ENCODE peak calls at places on chromosomes 12 and 14, in eight cellular contexts. One of them, this sample, is unnamed.

GRCh38 chr12:91007531-91008290 is 2.9 kb upstream of the EPYC start:
- DNase-seq in pulmonary artery endothelial cell: no peak
- DNase-seq in stimulated activated CD4-positive, alpha-beta T cell treated with anti-CD3 and anti-CD28 coated beads, Interleukin-15, amount 100 ng/mL, for 24 hours: no peak
- DNase-seq in HuH-7: no peak
- DNase-seq in posterior cingulate gyrus: no peak
- DNase-seq in dermis blood vessel endothelial cell: no peak
- DNase-seq in Ammon's horn: no peak
- DNase-seq in EL: no peak
- DNase-seq in this sample: no peak

GRCh38 chr14:89615421-89615820 is 198.4 kb upstream of the FOXN3 start:
- DNase-seq in pulmonary artery endothelial cell: peak; percentile 30
- DNase-seq in stimulated activated CD4-positive, alpha-beta T cell treated with anti-CD3 and anti-CD28 coated beads, Interleukin-15, amount 100 ng/mL, for 24 hours: no peak
- DNase-seq in HuH-7: no peak
- DNase-seq in posterior cingulate gyrus: no peak
- DNase-seq in dermis blood vessel endothelial cell: peak; percentile 73
- DNase-seq in Ammon's horn: no peak
- DNase-seq in EL: no peak
- DNase-seq in this sample: no peak

GRCh38 chr12:93441111-93441616 is 583 bp downstream of the UBE2N start:
- DNase-seq in pulmonary artery endothelial cell: no peak
- DNase-seq in stimulated activated CD4-positive, alpha-beta T cell treated with anti-CD3 and anti-CD28 coated beads, Interleukin-15, amount 100 ng/mL, for 24 hours: peak; percentile 48
- DNase-seq in HuH-7: no peak
- DNase-seq in posterior cingulate gyrus: no peak
- DNase-seq in dermis blood vessel endothelial cell: peak; percentile 37
- DNase-seq in Ammon's horn: no peak
- DNase-seq in EL: peak; percentile 23
- DNase-seq in this sample: no peak

GRCh38 chr12:132131952-132132351 is 12.2 kb downstream of the DDX51 start:
- DNase-seq in pulmonary artery endothelial cell: no peak
- DNase-seq in stimulated activated CD4-positive, alpha-beta T cell treated with anti-CD3 and anti-CD28 coated beads, Interleukin-15, amount 100 ng/mL, for 24 hours: no peak
- DNase-seq in HuH-7: no peak
- DNase-seq in posterior cingulate gyrus: no peak
- DNase-seq in dermis blood vessel endothelial cell: no peak
- DNase-seq in Ammon's horn: peak; percentile 22
- DNase-seq in EL: no peak
- DNase-seq in this sample: no peak

GRCh38 chr14:92952497-92953298 is 29.7 kb downstream of the CHGA start:
- DNase-seq in pulmonary artery endothelial cell: no peak
- DNase-seq in stimulated activated CD4-positive, alpha-beta T cell treated with anti-CD3 and anti-CD28 coated beads, Interleukin-15, amount 100 ng/mL, for 24 hours: no peak
- DNase-seq in HuH-7: no peak
- DNase-seq in posterior cingulate gyrus: peak; percentile 59
- DNase-seq in dermis blood vessel endothelial cell: no peak
- DNase-seq in Ammon's horn: peak; percentile 57
- DNase-seq in EL: no peak
- DNase-seq in this sample: peak; percentile 31

GRCh38 chr12:65923228-65923627 is 98.9 kb downstream of the HMGA2 start:
- DNase-seq in pulmonary artery endothelial cell: no peak
- DNase-seq in stimulated activated CD4-positive, alpha-beta T cell treated with anti-CD3 and anti-CD28 coated beads, Interleukin-15, amount 100 ng/mL, for 24 hours: no peak
- DNase-seq in HuH-7: no peak
- DNase-seq in posterior cingulate gyrus: no peak
- DNase-seq in dermis blood vessel endothelial cell: no peak
- DNase-seq in Ammon's horn: no peak
- DNase-seq in EL: no peak
- DNase-seq in this sample: no peak

GRCh38 chr12:78864483-78865296 is at the start of gene SYT1:
- DNase-seq in pulmonary artery endothelial cell: no peak
- DNase-seq in stimulated activated CD4-positive, alpha-beta T cell treated with anti-CD3 and anti-CD28 coated beads, Interleukin-15, amount 100 ng/mL, for 24 hours: no peak
- DNase-seq in HuH-7: peak; percentile 17
- DNase-seq in posterior cingulate gyrus: peak; percentile 88
- DNase-seq in dermis blood vessel endothelial cell: peak; percentile 89
- DNase-seq in Ammon's horn: peak; percentile 83
- DNase-seq in EL: peak; percentile 87
- DNase-seq in this sample: peak; percentile 85

GRCh38 chr12:108912361-108912760 is 32.5 kb downstream of the DAO start:
- DNase-seq in pulmonary artery endothelial cell: no peak
- DNase-seq in stimulated activated CD4-positive, alpha-beta T cell treated with anti-CD3 and anti-CD28 coated beads, Interleukin-15, amount 100 ng/mL, for 24 hours: no peak
- DNase-seq in HuH-7: no peak
- DNase-seq in posterior cingulate gyrus: no peak
- DNase-seq in dermis blood vessel endothelial cell: no peak
- DNase-seq in Ammon's horn: no peak
- DNase-seq in EL: no peak
- DNase-seq in this sample: no peak

GRCh38 chr12:110599334-110599733 is 14.6 kb upstream of the TCTN1 start:
- DNase-seq in pulmonary artery endothelial cell: no peak
- DNase-seq in stimulated activated CD4-positive, alpha-beta T cell treated with anti-CD3 and anti-CD28 coated beads, Interleukin-15, amount 100 ng/mL, for 24 hours: no peak
- DNase-seq in HuH-7: no peak
- DNase-seq in posterior cingulate gyrus: no peak
- DNase-seq in dermis blood vessel endothelial cell: no peak
- DNase-seq in Ammon's horn: no peak
- DNase-seq in EL: no peak
- DNase-seq in this sample: no peak

GRCh38 chr12:121057794-121058193 is 18.7 kb upstream of the OASL start:
- DNase-seq in pulmonary artery endothelial cell: no peak
- DNase-seq in stimulated activated CD4-positive, alpha-beta T cell treated with anti-CD3 and anti-CD28 coated beads, Interleukin-15, amount 100 ng/mL, for 24 hours: no peak
- DNase-seq in HuH-7: no peak
- DNase-seq in posterior cingulate gyrus: no peak
- DNase-seq in dermis blood vessel endothelial cell: no peak
- DNase-seq in Ammon's horn: no peak
- DNase-seq in EL: no peak
- DNase-seq in this sample: no peak

GRCh38 chr14:75972729-75973480 is 8.9 kb downstream of the TGFB3 start:
- DNase-seq in pulmonary artery endothelial cell: no peak
- DNase-seq in stimulated activated CD4-positive, alpha-beta T cell treated with anti-CD3 and anti-CD28 coated beads, Interleukin-15, amount 100 ng/mL, for 24 hours: no peak
- DNase-seq in HuH-7: no peak
- DNase-seq in posterior cingulate gyrus: no peak
- DNase-seq in dermis blood vessel endothelial cell: peak; percentile 69
- DNase-seq in Ammon's horn: no peak
- DNase-seq in EL: no peak
- DNase-seq in this sample: no peak

GRCh38 chr12:49975370-49975761 is 2.6 kb downstream of the AQP6 start:
- DNase-seq in pulmonary artery endothelial cell: no peak
- DNase-seq in stimulated activated CD4-positive, alpha-beta T cell treated with anti-CD3 and anti-CD28 coated beads, Interleukin-15, amount 100 ng/mL, for 24 hours: no peak
- DNase-seq in HuH-7: no peak
- DNase-seq in posterior cingulate gyrus: no peak
- DNase-seq in dermis blood vessel endothelial cell: no peak
- DNase-seq in Ammon's horn: no peak
- DNase-seq in EL: no peak
- DNase-seq in this sample: no peak

GRCh38 chr14:55688566-55688965 is 108.6 kb downstream of the KTN1 start:
- DNase-seq in pulmonary artery endothelial cell: no peak
- DNase-seq in stimulated activated CD4-positive, alpha-beta T cell treated with anti-CD3 and anti-CD28 coated beads, Interleukin-15, amount 100 ng/mL, for 24 hours: no peak
- DNase-seq in HuH-7: no peak
- DNase-seq in posterior cingulate gyrus: no peak
- DNase-seq in dermis blood vessel endothelial cell: no peak
- DNase-seq in Ammon's horn: no peak
- DNase-seq in EL: peak; percentile 47
- DNase-seq in this sample: no peak

GRCh38 chr12:112234303-112234702 is 108.9 kb downstream of the TRAFD1 start:
- DNase-seq in pulmonary artery endothelial cell: no peak
- DNase-seq in stimulated activated CD4-positive, alpha-beta T cell treated with anti-CD3 and anti-CD28 coated beads, Interleukin-15, amount 100 ng/mL, for 24 hours: no peak
- DNase-seq in HuH-7: no peak
- DNase-seq in posterior cingulate gyrus: no peak
- DNase-seq in dermis blood vessel endothelial cell: no peak
- DNase-seq in Ammon's horn: no peak
- DNase-seq in EL: no peak
- DNase-seq in this sample: no peak

GRCh38 chr14:68762944-68763831 is 29.7 kb downstream of the ZFP36L1 start:
- DNase-seq in pulmonary artery endothelial cell: no peak
- DNase-seq in stimulated activated CD4-positive, alpha-beta T cell treated with anti-CD3 and anti-CD28 coated beads, Interleukin-15, amount 100 ng/mL, for 24 hours: no peak
- DNase-seq in HuH-7: peak; percentile 74
- DNase-seq in posterior cingulate gyrus: no peak
- DNase-seq in dermis blood vessel endothelial cell: peak; percentile 53
- DNase-seq in Ammon's horn: no peak
- DNase-seq in EL: peak; percentile 30
- DNase-seq in this sample: no peak

GRCh38 chr14:51087024-51087423 is 7.9 kb downstream of the TRIM9 start:
- DNase-seq in pulmonary artery endothelial cell: no peak
- DNase-seq in stimulated activated CD4-positive, alpha-beta T cell treated with anti-CD3 and anti-CD28 coated beads, Interleukin-15, amount 100 ng/mL, for 24 hours: no peak
- DNase-seq in HuH-7: no peak
- DNase-seq in posterior cingulate gyrus: no peak
- DNase-seq in dermis blood vessel endothelial cell: no peak
- DNase-seq in Ammon's horn: no peak
- DNase-seq in EL: peak; percentile 6
- DNase-seq in this sample: no peak

GRCh38 chr14:72054929-72055328 is 122.7 kb downstream of the RGS6 start:
- DNase-seq in pulmonary artery endothelial cell: no peak
- DNase-seq in stimulated activated CD4-positive, alpha-beta T cell treated with anti-CD3 and anti-CD28 coated beads, Interleukin-15, amount 100 ng/mL, for 24 hours: no peak
- DNase-seq in HuH-7: no peak
- DNase-seq in posterior cingulate gyrus: no peak
- DNase-seq in dermis blood vessel endothelial cell: no peak
- DNase-seq in Ammon's horn: no peak
- DNase-seq in EL: no peak
- DNase-seq in this sample: no peak

GRCh38 chr14:51342226-51342625 is 102.2 kb downstream of the TMX1 start:
- DNase-seq in pulmonary artery endothelial cell: no peak
- DNase-seq in stimulated activated CD4-positive, alpha-beta T cell treated with anti-CD3 and anti-CD28 coated beads, Interleukin-15, amount 100 ng/mL, for 24 hours: no peak
- DNase-seq in HuH-7: no peak
- DNase-seq in posterior cingulate gyrus: no peak
- DNase-seq in dermis blood vessel endothelial cell: peak; percentile 38
- DNase-seq in Ammon's horn: no peak
- DNase-seq in EL: peak; percentile 56
- DNase-seq in this sample: no peak

GRCh38 chr12:46915082-46915481 is 89.3 kb upstream of the SLC38A4 start:
- DNase-seq in pulmonary artery endothelial cell: no peak
- DNase-seq in stimulated activated CD4-positive, alpha-beta T cell treated with anti-CD3 and anti-CD28 coated beads, Interleukin-15, amount 100 ng/mL, for 24 hours: no peak
- DNase-seq in HuH-7: no peak
- DNase-seq in posterior cingulate gyrus: no peak
- DNase-seq in dermis blood vessel endothelial cell: no peak
- DNase-seq in Ammon's horn: no peak
- DNase-seq in EL: peak; percentile 93
- DNase-seq in this sample: no peak

GRCh38 chr12:13465641-13466040 is 269.1 kb downstream of the EMP1 start:
- DNase-seq in pulmonary artery endothelial cell: no peak
- DNase-seq in stimulated activated CD4-positive, alpha-beta T cell treated with anti-CD3 and anti-CD28 coated beads, Interleukin-15, amount 100 ng/mL, for 24 hours: no peak
- DNase-seq in HuH-7: no peak
- DNase-seq in posterior cingulate gyrus: peak; percentile 35
- DNase-seq in dermis blood vessel endothelial cell: no peak
- DNase-seq in Ammon's horn: no peak
- DNase-seq in EL: peak; percentile 23
- DNase-seq in this sample: no peak

GRCh38 chr14:99330316-99331240 is 58.6 kb upstream of the BCL11B start:
- DNase-seq in pulmonary artery endothelial cell: no peak
- DNase-seq in stimulated activated CD4-positive, alpha-beta T cell treated with anti-CD3 and anti-CD28 coated beads, Interleukin-15, amount 100 ng/mL, for 24 hours: no peak
- DNase-seq in HuH-7: no peak
- DNase-seq in posterior cingulate gyrus: no peak
- DNase-seq in dermis blood vessel endothelial cell: no peak
- DNase-seq in Ammon's horn: no peak
- DNase-seq in EL: no peak
- DNase-seq in this sample: no peak

GRCh38 chr14:21093769-21094681 is 4.4 kb downstream of the ZNF219 start:
- DNase-seq in pulmonary artery endothelial cell: no peak
- DNase-seq in stimulated activated CD4-positive, alpha-beta T cell treated with anti-CD3 and anti-CD28 coated beads, Interleukin-15, amount 100 ng/mL, for 24 hours: no peak
- DNase-seq in HuH-7: peak; percentile 10
- DNase-seq in posterior cingulate gyrus: no peak
- DNase-seq in dermis blood vessel endothelial cell: no peak
- DNase-seq in Ammon's horn: peak; percentile 61
- DNase-seq in EL: no peak
- DNase-seq in this sample: no peak

GRCh38 chr14:96888158-96888557 is 91.0 kb downstream of the VRK1 start:
- DNase-seq in pulmonary artery endothelial cell: no peak
- DNase-seq in stimulated activated CD4-positive, alpha-beta T cell treated with anti-CD3 and anti-CD28 coated beads, Interleukin-15, amount 100 ng/mL, for 24 hours: no peak
- DNase-seq in HuH-7: no peak
- DNase-seq in posterior cingulate gyrus: no peak
- DNase-seq in dermis blood vessel endothelial cell: no peak
- DNase-seq in Ammon's horn: no peak
- DNase-seq in EL: no peak
- DNase-seq in this sample: no peak

GRCh38 chr12:77166711-77167110 is 101.3 kb upstream of the E2F7 start:
- DNase-seq in pulmonary artery endothelial cell: no peak
- DNase-seq in stimulated activated CD4-positive, alpha-beta T cell treated with anti-CD3 and anti-CD28 coated beads, Interleukin-15, amount 100 ng/mL, for 24 hours: no peak
- DNase-seq in HuH-7: no peak
- DNase-seq in posterior cingulate gyrus: no peak
- DNase-seq in dermis blood vessel endothelial cell: no peak
- DNase-seq in Ammon's horn: no peak
- DNase-seq in EL: peak; percentile 27
- DNase-seq in this sample: no peak

GRCh38 chr12:103877288-103877687 is 36.3 kb upstream of the NT5DC3 start:
- DNase-seq in pulmonary artery endothelial cell: no peak
- DNase-seq in stimulated activated CD4-positive, alpha-beta T cell treated with anti-CD3 and anti-CD28 coated beads, Interleukin-15, amount 100 ng/mL, for 24 hours: no peak
- DNase-seq in HuH-7: no peak
- DNase-seq in posterior cingulate gyrus: no peak
- DNase-seq in dermis blood vessel endothelial cell: no peak
- DNase-seq in Ammon's horn: no peak
- DNase-seq in EL: no peak
- DNase-seq in this sample: no peak

GRCh38 chr14:74652541-74652940 is 40.5 kb upstream of the LTBP2 start:
- DNase-seq in pulmonary artery endothelial cell: no peak
- DNase-seq in stimulated activated CD4-positive, alpha-beta T cell treated with anti-CD3 and anti-CD28 coated beads, Interleukin-15, amount 100 ng/mL, for 24 hours: no peak
- DNase-seq in HuH-7: no peak
- DNase-seq in posterior cingulate gyrus: no peak
- DNase-seq in dermis blood vessel endothelial cell: no peak
- DNase-seq in Ammon's horn: no peak
- DNase-seq in EL: peak; percentile 59
- DNase-seq in this sample: no peak

GRCh38 chr12:57476162-57476992 is 3.3 kb downstream of the ARHGAP9 start:
- DNase-seq in pulmonary artery endothelial cell: no peak
- DNase-seq in stimulated activated CD4-positive, alpha-beta T cell treated with anti-CD3 and anti-CD28 coated beads, Interleukin-15, amount 100 ng/mL, for 24 hours: peak; percentile 87
- DNase-seq in HuH-7: peak; percentile 66
- DNase-seq in posterior cingulate gyrus: no peak
- DNase-seq in dermis blood vessel endothelial cell: no peak
- DNase-seq in Ammon's horn: no peak
- DNase-seq in EL: no peak
- DNase-seq in this sample: no peak

GRCh38 chr12:38838211-38838850 is 67.1 kb downstream of the CPNE8 start:
- DNase-seq in pulmonary artery endothelial cell: no peak
- DNase-seq in stimulated activated CD4-positive, alpha-beta T cell treated with anti-CD3 and anti-CD28 coated beads, Interleukin-15, amount 100 ng/mL, for 24 hours: no peak
- DNase-seq in HuH-7: no peak
- DNase-seq in posterior cingulate gyrus: no peak
- DNase-seq in dermis blood vessel endothelial cell: peak; percentile 32
- DNase-seq in Ammon's horn: no peak
- DNase-seq in EL: no peak
- DNase-seq in this sample: no peak

GRCh38 chr12:113855998-113856397 is 110.1 kb downstream of the RBM19 start:
- DNase-seq in pulmonary artery endothelial cell: no peak
- DNase-seq in stimulated activated CD4-positive, alpha-beta T cell treated with anti-CD3 and anti-CD28 coated beads, Interleukin-15, amount 100 ng/mL, for 24 hours: no peak
- DNase-seq in HuH-7: no peak
- DNase-seq in posterior cingulate gyrus: no peak
- DNase-seq in dermis blood vessel endothelial cell: no peak
- DNase-seq in Ammon's horn: no peak
- DNase-seq in EL: no peak
- DNase-seq in this sample: no peak

GRCh38 chr12:2944401-2945047 is 14.7 kb upstream of the TEAD4 start:
- DNase-seq in pulmonary artery endothelial cell: no peak
- DNase-seq in stimulated activated CD4-positive, alpha-beta T cell treated with anti-CD3 and anti-CD28 coated beads, Interleukin-15, amount 100 ng/mL, for 24 hours: peak; percentile 70
- DNase-seq in HuH-7: peak; percentile 66
- DNase-seq in posterior cingulate gyrus: no peak
- DNase-seq in dermis blood vessel endothelial cell: peak; percentile 68
- DNase-seq in Ammon's horn: peak; percentile 68
- DNase-seq in EL: peak; percentile 34
- DNase-seq in this sample: peak; percentile 34

GRCh38 chr12:92496790-92497189 is 206.0 kb upstream of the PLEKHG7 start:
- DNase-seq in pulmonary artery endothelial cell: no peak
- DNase-seq in stimulated activated CD4-positive, alpha-beta T cell treated with anti-CD3 and anti-CD28 coated beads, Interleukin-15, amount 100 ng/mL, for 24 hours: no peak
- DNase-seq in HuH-7: no peak
- DNase-seq in posterior cingulate gyrus: no peak
- DNase-seq in dermis blood vessel endothelial cell: no peak
- DNase-seq in Ammon's horn: no peak
- DNase-seq in EL: no peak
- DNase-seq in this sample: no peak

GRCh38 chr12:40691913-40692616 is at the start of gene CNTN1:
- DNase-seq in pulmonary artery endothelial cell: no peak
- DNase-seq in stimulated activated CD4-positive, alpha-beta T cell treated with anti-CD3 and anti-CD28 coated beads, Interleukin-15, amount 100 ng/mL, for 24 hours: no peak
- DNase-seq in HuH-7: peak; percentile 81
- DNase-seq in posterior cingulate gyrus: peak; percentile 87
- DNase-seq in dermis blood vessel endothelial cell: no peak
- DNase-seq in Ammon's horn: peak; percentile 94
- DNase-seq in EL: peak; percentile 8
- DNase-seq in this sample: peak; percentile 84

GRCh38 chr14:53044486-53044885 is 93.6 kb upstream of the FERMT2 start:
- DNase-seq in pulmonary artery endothelial cell: no peak
- DNase-seq in stimulated activated CD4-positive, alpha-beta T cell treated with anti-CD3 and anti-CD28 coated beads, Interleukin-15, amount 100 ng/mL, for 24 hours: no peak
- DNase-seq in HuH-7: no peak
- DNase-seq in posterior cingulate gyrus: no peak
- DNase-seq in dermis blood vessel endothelial cell: no peak
- DNase-seq in Ammon's horn: no peak
- DNase-seq in EL: peak; percentile 78
- DNase-seq in this sample: no peak

GRCh38 chr14:94129111-94129757 is at the start of gene IFI27L2:
- DNase-seq in pulmonary artery endothelial cell: no peak
- DNase-seq in stimulated activated CD4-positive, alpha-beta T cell treated with anti-CD3 and anti-CD28 coated beads, Interleukin-15, amount 100 ng/mL, for 24 hours: peak; percentile 83
- DNase-seq in HuH-7: peak; percentile 70
- DNase-seq in posterior cingulate gyrus: peak; percentile 57
- DNase-seq in dermis blood vessel endothelial cell: peak; percentile 57
- DNase-seq in Ammon's horn: peak; percentile 92
- DNase-seq in EL: peak; percentile 92
- DNase-seq in this sample: peak; percentile 86